ENCODE peak calls at places on chromosome 22, in five cellular contexts. V, T, N, I and U are unnamed samples.

GRCh38 chr22:24430431-24431308 is 3.3 kb downstream of the ADORA2A start:
- DNase-seq in N (no peak), I (no peak), V (no peak), T (no peak), U (no peak)

GRCh38 chr22:27896251-27896650 is 22.8 kb downstream of the PITPNB start:
- DNase-seq in I (no peak), V (no peak), T (no peak), N (no peak), U (no peak)

GRCh38 chr22:25368271-25368670 is 148.8 kb downstream of the CRYBB2 start:
- DNase-seq in N (peak; percentile 58), V (peak; percentile 12), I (no peak), T (peak; percentile 67), U (peak; percentile 24)

GRCh38 chr22:28442951-28443876 is 236.4 kb downstream of the TTC28 start:
- DNase-seq in I (no peak), T (peak; percentile 43), N (peak; percentile 41), V (peak; percentile 51), U (no peak)

GRCh38 chr22:38946771-38947170 is 10.6 kb upstream of the APOBEC3A start:
- DNase-seq in N (no peak), T (no peak), V (no peak), I (no peak), U (no peak)

GRCh38 chr22:34395370-34395769 is 475.1 kb upstream of the LARGE1 start:
- DNase-seq in I (no peak), V (no peak), T (no peak), N (no peak), U (no peak)

GRCh38 chr22:22935056-22935545 is 47.5 kb downstream of the IGLL5 start:
- DNase-seq in N (no peak), T (no peak), I (no peak), V (no peak), U (no peak)

GRCh38 chr22:31100762-31101525 is 6.4 kb downstream of the SELENOM start:
- DNase-seq in T (no peak), N (no peak), I (no peak), V (no peak), U (no peak)

GRCh38 chr22:28911777-28912669 is 28.7 kb downstream of the ZNRF3 start:
- DNase-seq in V (peak; percentile 30), N (no peak), I (no peak), T (no peak), U (peak; percentile 39)

GRCh38 chr22:47168900-47169800 is 406.7 kb downstream of the TBC1D22A start:
- DNase-seq in N (no peak), T (no peak), V (no peak), I (no peak), U (no peak)

GRCh38 chr22:19817561-19818263 is 37.0 kb downstream of the GNB1L start:
- DNase-seq in V (no peak), T (no peak), I (no peak), N (no peak), U (no peak)

GRCh38 chr22:42249831-42250230 is 20.6 kb downstream of the TCF20 start:
- DNase-seq in V (no peak), T (no peak), I (no peak), N (no peak), U (no peak)

GRCh38 chr22:39721456-39722325 is 151.1 kb downstream of the CACNA1I start:
- DNase-seq in T (no peak), I (no peak), V (no peak), N (no peak), U (no peak)

GRCh38 chr22:37431811-37432707 is 4.8 kb upstream of the ELFN2 start:
- DNase-seq in T (peak; percentile 98), N (peak; percentile 89), I (no peak), V (peak; percentile 70), U (peak; percentile 95)

GRCh38 chr22:49966041-49966715 is 5.6 kb downstream of the PIM3 start:
- DNase-seq in I (peak; percentile 30), T (no peak), N (no peak), V (no peak), U (no peak)

GRCh38 chr22:27985323-27986275 is 66.5 kb upstream of the PITPNB start:
- DNase-seq in N (no peak), T (no peak), V (no peak), I (no peak), U (no peak)